ENCODE peak calls at places on chromosomes 12 and 14, in eight cellular contexts. P is endothelial cell, H is NCI-H2171 treated with DMSO at 0.1 percent for 48 hours, T is Daoy, C is sciatic nerve, R is uterus, K is NT2/D1, G is A549. S is an unnamed sample.

GRCh38 chr14:90700928-90701776 is 115.1 kb downstream of the TTC7B start:
- DNase-seq in C (no peak), P (no peak), R (no peak), H (peak; percentile 59), T (no peak), K (no peak), G (no peak), S (no peak)

GRCh38 chr14:77026930-77027537 is 1.5 kb downstream of the IRF2BPL start:
- DNase-seq in K (no peak), P (peak; percentile 51), R (peak; percentile 39), G (no peak), C (no peak), H (peak; percentile 48), T (peak; percentile 80), S (no peak)

GRCh38 chr14:22531451-22532344 is 57.3 kb downstream of the DAD1 start:
- DNase-seq in K (no peak), T (no peak), C (no peak), R (no peak), H (no peak), P (no peak), G (no peak), S (no peak)

GRCh38 chr14:91835920-91836843 is 31.2 kb downstream of the TC2N start:
- DNase-seq in T (peak; percentile 87), R (peak; percentile 90), H (peak; percentile 91), K (peak; percentile 52), G (peak; percentile 48), P (peak; percentile 65), C (peak; percentile 60), S (peak; percentile 90)

GRCh38 chr12:18578191-18578590 is 159.6 kb downstream of the PLCZ1 start:
- DNase-seq in P (no peak), G (no peak), R (no peak), T (no peak), K (no peak), C (no peak), H (no peak), S (no peak)

GRCh38 chr14:55198749-55199148 is 7.4 kb upstream of the DLGAP5 start:
- DNase-seq in C (no peak), P (no peak), T (no peak), K (no peak), R (no peak), H (no peak), G (no peak), S (no peak)

GRCh38 chr14:105075364-105076295 is 10.4 kb upstream of the GPR132 start:
- DNase-seq in T (peak; percentile 66), R (no peak), H (peak; percentile 86), C (peak; percentile 68), G (no peak), K (no peak), P (no peak), S (no peak)

GRCh38 chr14:28823245-28823644 is 56.7 kb downstream of the FOXG1 start:
- DNase-seq in H (no peak), C (no peak), K (no peak), T (no peak), P (no peak), R (no peak), G (no peak), S (no peak)

GRCh38 chr14:94370524-94370910 is 17.9 kb downstream of the SERPINA1 start:
- DNase-seq in K (no peak), H (no peak), R (no peak), T (no peak), G (no peak), P (no peak), C (no peak), S (no peak)

GRCh38 chr12:76047060-76047459 is 15.5 kb upstream of the PHLDA1 start:
- DNase-seq in H (no peak), K (no peak), G (no peak), P (no peak), T (no peak), R (no peak), C (no peak), S (no peak)

GRCh38 chr12:48779869-48780268 is 9.0 kb downstream of the ADCY6 start:
- DNase-seq in R (peak; percentile 71), C (no peak), G (no peak), H (no peak), K (no peak), T (peak; percentile 41), P (no peak), S (no peak)

GRCh38 chr14:22506778-22507351 is 82.2 kb downstream of the DAD1 start:
- DNase-seq in C (no peak), K (no peak), H (no peak), T (no peak), G (no peak), R (no peak), P (no peak), S (no peak)

GRCh38 chr14:48333221-48333910 is 658.0 kb upstream of the MDGA2 start:
- DNase-seq in H (no peak), K (no peak), T (no peak), P (no peak), R (no peak), C (no peak), G (no peak), S (no peak)

GRCh38 chr14:53368714-53369191 is 215.6 kb upstream of the DDHD1 start:
- DNase-seq in P (no peak), R (no peak), G (peak; percentile 5), C (no peak), K (no peak), H (no peak), T (peak; percentile 29), S (no peak)

GRCh38 chr12:51886021-51886710 is 1.7 kb upstream of the ANKRD33 start:
- DNase-seq in T (peak; percentile 82), H (no peak), P (no peak), K (no peak), C (peak; percentile 82), R (peak; percentile 88), G (peak; percentile 55), S (no peak)

GRCh38 chr14:88563845-88564244 is 1.0 kb downstream of the ZC3H14 start:
- DNase-seq in P (no peak), T (no peak), K (no peak), H (no peak), C (no peak), G (no peak), R (no peak), S (no peak)

GRCh38 chr12:89316705-89317139 is 35.6 kb downstream of the DUSP6 start:
- DNase-seq in K (no peak), T (no peak), G (no peak), H (no peak), R (no peak), P (no peak), C (no peak), S (no peak)

GRCh38 chr14:75119056-75119455 is 7.8 kb downstream of the NEK9 start:
- DNase-seq in R (no peak), C (no peak), G (no peak), T (peak; percentile 7), H (no peak), K (no peak), P (no peak), S (no peak)

GRCh38 chr12:23098110-23099049 is 473.4 kb downstream of the ETNK1 start:
- DNase-seq in C (no peak), P (no peak), K (no peak), H (no peak), R (no peak), T (no peak), G (no peak), S (no peak)

GRCh38 chr12:97659117-97659880 is 196.7 kb downstream of the RMST start:
- DNase-seq in K (no peak), G (no peak), P (no peak), H (no peak), R (no peak), T (no peak), C (no peak), S (no peak)

GRCh38 chr14:71610149-71610548 is 322.1 kb upstream of the RGS6 start:
- DNase-seq in P (no peak), T (no peak), C (no peak), K (no peak), H (peak; percentile 59), R (no peak), G (no peak), S (no peak)

GRCh38 chr12:57242691-57243454 is 8.1 kb downstream of the STAC3 start:
- DNase-seq in H (peak; percentile 96), R (no peak), T (peak; percentile 74), P (peak; percentile 89), C (peak; percentile 78), K (peak; percentile 90), G (peak; percentile 81), S (peak; percentile 68)

GRCh38 chr14:99137001-99137700 is 134.8 kb downstream of the BCL11B start:
- DNase-seq in H (no peak), P (no peak), G (no peak), R (no peak), C (no peak), K (no peak), T (no peak), S (peak; percentile 28)

GRCh38 chr12:117139025-117139717 is 40.0 kb upstream of the TESC start:
- DNase-seq in K (no peak), T (no peak), R (no peak), P (no peak), G (no peak), C (no peak), H (no peak), S (no peak)

GRCh38 chr12:32897688-32898573 is 1.4 kb upstream of the PKP2 start:
- DNase-seq in P (no peak), T (no peak), R (no peak), K (no peak), H (peak; percentile 17), C (no peak), G (no peak), S (no peak)

GRCh38 chr12:49098035-49098451 is 3.4 kb upstream of the DHH start:
- DNase-seq in C (peak; percentile 78), P (peak; percentile 76), R (peak; percentile 55), G (peak; percentile 74), K (peak; percentile 57), T (peak; percentile 54), H (peak; percentile 15), S (no peak)

GRCh38 chr14:69612014-69612758 is 790 bp downstream of the SUSD6 start:
- DNase-seq in G (peak; percentile 27), K (no peak), T (peak; percentile 68), P (peak; percentile 39), H (peak; percentile 33), C (no peak), R (peak; percentile 28), S (no peak)

GRCh38 chr14:91649930-91650329 is 82.0 kb downstream of the CATSPERB start:
- DNase-seq in R (peak; percentile 23), H (peak; percentile 35), P (peak; percentile 8), T (peak; percentile 15), C (no peak), K (peak; percentile 8), G (peak; percentile 43), S (no peak)

GRCh38 chr14:74508292-74508731 is 14.7 kb downstream of the ISCA2 start:
- DNase-seq in G (no peak), T (no peak), R (no peak), H (no peak), K (no peak), C (peak; percentile 53), P (peak; percentile 57), S (peak; percentile 60)

GRCh38 chr12:99390707-99391106 is 256.8 kb upstream of the GARIN6 start:
- DNase-seq in G (peak; percentile 6), P (peak; percentile 61), H (no peak), T (no peak), R (no peak), K (peak; percentile 18), C (no peak), S (no peak)

GRCh38 chr12:15787801-15788200 is 1.4 kb downstream of the EPS8 start:
- DNase-seq in R (no peak), H (no peak), K (no peak), P (no peak), T (no peak), G (no peak), C (no peak), S (no peak)

GRCh38 chr14:60649815-60650381 is 621 bp upstream of the SIX1 start:
- DNase-seq in P (no peak), C (no peak), T (peak; percentile 56), R (no peak), K (no peak), G (no peak), H (no peak), S (no peak)

GRCh38 chr14:104820669-104821228 is 19.8 kb downstream of the ZBTB42 start:
- DNase-seq in P (peak; percentile 74), K (no peak), C (peak; percentile 69), G (peak; percentile 75), R (peak; percentile 36), T (peak; percentile 80), H (no peak), S (peak; percentile 85)

GRCh38 chr12:131883521-131883900 is 10.9 kb upstream of the ULK1 start:
- DNase-seq in G (peak; percentile 2), K (no peak), C (no peak), R (no peak), H (no peak), P (no peak), T (no peak), S (no peak)

S was measured in RWPE2.